ENCODE peak calls at places on chromosome 2, in seven cellular contexts. Q is occipital lobe; E is 8988T; T is effector memory CD8-positive, alpha-beta T cell; U is ELR; S is spleen; I is fibroblast of mammary gland. V is an unnamed sample.

GRCh38 chr2:38274286-38275276 is 102.5 kb downstream of the ATL2 start:
- DNase-seq in E (peak; percentile 24), Q (no peak), U (peak; percentile 79), T (peak; percentile 7), S (no peak), I (peak; percentile 91), V (peak; percentile 76)

GRCh38 chr2:96498023-96498431 is 7.1 kb downstream of the NEURL3 start:
- DNase-seq in E (no peak), I (no peak), S (no peak), Q (no peak), U (no peak), T (no peak), V (no peak)

GRCh38 chr2:207744451-207744850 is 25.3 kb downstream of the FZD5 start:
- DNase-seq in E (no peak), U (no peak), T (no peak), I (no peak), Q (no peak), S (no peak), V (no peak)

GRCh38 chr2:69213832-69214231 is 173.2 kb downstream of the GFPT1 start:
- DNase-seq in Q (no peak), E (no peak), T (no peak), S (no peak), U (no peak), I (peak; percentile 36), V (no peak)

GRCh38 chr2:240023792-240024191 is 1.4 kb downstream of the NDUFA10 start:
- DNase-seq in S (no peak), T (no peak), Q (no peak), I (no peak), U (no peak), E (no peak), V (no peak)

GRCh38 chr2:223822818-223823217 is 14.6 kb downstream of the AP1S3 start:
- DNase-seq in Q (no peak), E (no peak), T (no peak), U (no peak), I (no peak), S (no peak), V (no peak)

GRCh38 chr2:68018727-68019126 is 44.1 kb downstream of the C1D start:
- DNase-seq in I (no peak), S (no peak), U (peak; percentile 35), T (no peak), E (no peak), Q (no peak), V (no peak)

GRCh38 chr2:173858297-173858731 is 106.9 kb downstream of the SP3 start:
- DNase-seq in U (no peak), I (no peak), S (no peak), E (no peak), T (no peak), Q (no peak), V (no peak)

GRCh38 chr2:74206180-74206688 is 7.8 kb downstream of the MTHFD2 start:
- DNase-seq in T (peak; percentile 28), U (peak; percentile 75), I (peak; percentile 93), Q (no peak), S (peak; percentile 83), E (no peak), V (no peak)